ENCODE peak calls at places on chromosomes 13 and 19, in four cellular contexts. One of them, this sample, is unnamed.

GRCh38 chr13:73765651-73766384 is 368.4 kb downstream of the KLF12 start:
- DNase-seq in H1: no peak
- DNase-seq in IMR-90: peak
- DNase-seq in transverse colon: peak
- DNase-seq in this sample: peak

GRCh38 chr19:42273407-42274064 is 4.5 kb downstream of the CIC start:
- DNase-seq in IMR-90: no peak
- DNase-seq in H1: no peak
- DNase-seq in transverse colon: no peak
- DNase-seq in this sample: peak

GRCh38 chr13:29515372-29515771 is 80.1 kb downstream of the SLC7A1 start:
- DNase-seq in IMR-90: no peak
- DNase-seq in transverse colon: no peak
- DNase-seq in H1: no peak
- DNase-seq in this sample: no peak

GRCh38 chr19:45767881-45768643 is 990 bp downstream of the SIX5 start:
- DNase-seq in IMR-90: peak
- DNase-seq in H1: no peak
- DNase-seq in transverse colon: peak
- DNase-seq in this sample: peak

GRCh38 chr13:25632166-25632888 is 260.6 kb downstream of the ATP8A2 start:
- DNase-seq in transverse colon: no peak
- DNase-seq in IMR-90: no peak
- DNase-seq in H1: no peak
- DNase-seq in this sample: no peak

GRCh38 chr19:53037101-53038097 is 7.1 kb upstream of the ERVV-2 start:
- DNase-seq in H1: no peak
- DNase-seq in IMR-90: peak
- DNase-seq in transverse colon: no peak
- DNase-seq in this sample: peak

GRCh38 chr19:42021185-42021584 is 27.2 kb upstream of the ATP1A3 start:
- DNase-seq in IMR-90: no peak
- DNase-seq in H1: no peak
- DNase-seq in transverse colon: no peak
- DNase-seq in this sample: no peak

GRCh38 chr19:15194938-15195337 is 5.9 kb downstream of the NOTCH3 start:
- DNase-seq in IMR-90: peak
- DNase-seq in H1: no peak
- DNase-seq in transverse colon: no peak
- DNase-seq in this sample: no peak

GRCh38 chr19:11168568-11168967 is 13.0 kb upstream of the SPC24 start:
- DNase-seq in H1: no peak
- DNase-seq in transverse colon: no peak
- DNase-seq in IMR-90: peak
- DNase-seq in this sample: no peak

GRCh38 chr13:100659578-100659977 is 15.0 kb downstream of the TMTC4 start:
- DNase-seq in transverse colon: no peak
- DNase-seq in H1: no peak
- DNase-seq in IMR-90: no peak
- DNase-seq in this sample: no peak

GRCh38 chr19:58021541-58022282 is 12.1 kb upstream of the ZSCAN1 start:
- DNase-seq in IMR-90: peak
- DNase-seq in transverse colon: peak
- DNase-seq in H1: no peak
- DNase-seq in this sample: peak

GRCh38 chr13:20716951-20717350 is 13.5 kb downstream of the IL17D start:
- DNase-seq in IMR-90: no peak
- DNase-seq in H1: no peak
- DNase-seq in transverse colon: no peak
- DNase-seq in this sample: no peak

GRCh38 chr13:51675385-51675784 is 91.1 kb downstream of the WDFY2 start:
- DNase-seq in H1: no peak
- DNase-seq in transverse colon: no peak
- DNase-seq in IMR-90: no peak
- DNase-seq in this sample: no peak

GRCh38 chr19:16078759-16079707 is 2.7 kb downstream of the TPM4 start:
- DNase-seq in IMR-90: peak
- DNase-seq in transverse colon: peak
- DNase-seq in H1: no peak
- DNase-seq in this sample: no peak

GRCh38 chr19:55993492-55993891 is 6.9 kb downstream of the NLRP5 start:
- DNase-seq in H1: no peak
- DNase-seq in IMR-90: no peak
- DNase-seq in transverse colon: no peak
- DNase-seq in this sample: no peak

GRCh38 chr13:78241278-78241919 is 322.8 kb upstream of the EDNRB start:
- DNase-seq in IMR-90: peak
- DNase-seq in transverse colon: peak
- DNase-seq in H1: peak
- DNase-seq in this sample: no peak

GRCh38 chr19:34236035-34236793 is 18.1 kb upstream of the GARRE1 start:
- DNase-seq in IMR-90: peak
- DNase-seq in transverse colon: peak
- DNase-seq in H1: no peak
- DNase-seq in this sample: peak

GRCh38 chr19:2902590-2903218 is 2.0 kb downstream of the ZNF57 start:
- DNase-seq in IMR-90: no peak
- DNase-seq in transverse colon: no peak
- DNase-seq in H1: no peak
- DNase-seq in this sample: no peak

GRCh38 chr19:6588508-6589345 is 2.2 kb downstream of the CD70 start:
- DNase-seq in IMR-90: no peak
- DNase-seq in H1: no peak
- DNase-seq in transverse colon: no peak
- DNase-seq in this sample: no peak

GRCh38 chr19:6587998-6588507 is 2.9 kb downstream of the CD70 start:
- DNase-seq in H1: no peak
- DNase-seq in transverse colon: no peak
- DNase-seq in IMR-90: no peak
- DNase-seq in this sample: no peak

GRCh38 chr19:6586056-6586455 is 4.9 kb downstream of the CD70 start:
- DNase-seq in IMR-90: no peak
- DNase-seq in transverse colon: no peak
- DNase-seq in H1: no peak
- DNase-seq in this sample: no peak

GRCh38 chr19:6586726-6587092 is 4.2 kb downstream of the CD70 start:
- DNase-seq in H1: no peak
- DNase-seq in IMR-90: no peak
- DNase-seq in transverse colon: no peak
- DNase-seq in this sample: no peak

GRCh38 chr19:6587093-6587820 is 3.7 kb downstream of the CD70 start:
- DNase-seq in H1: no peak
- DNase-seq in IMR-90: no peak
- DNase-seq in transverse colon: no peak
- DNase-seq in this sample: peak
- TF ChIP-seq POLR2A in H1: no peak
- TF ChIP-seq POLR2A in IMR-90: no peak
- TF ChIP-seq POLR2A in transverse colon: no peak
- TF ChIP-seq POLR2A in this sample: no peak

GRCh38 chr13:61413572-61413971 is 2.1 kb downstream of the PCDH20 start:
- DNase-seq in transverse colon: no peak
- DNase-seq in H1: no peak
- DNase-seq in IMR-90: no peak
- DNase-seq in this sample: peak
- H3K4me3 ChIP-seq in transverse colon: peak
- H3K4me3 ChIP-seq in H1: peak
- H3K4me3 ChIP-seq in IMR-90: no peak
- H3K4me3 ChIP-seq in this sample: no peak

GRCh38 chr19:40995355-40995754 is 4.3 kb downstream of the CYP2B6 start:
- DNase-seq in transverse colon: no peak
- DNase-seq in H1: no peak
- DNase-seq in IMR-90: no peak
- DNase-seq in this sample: no peak

GRCh38 chr19:40989453-40989852 is 1.6 kb upstream of the CYP2B6 start:
- DNase-seq in H1: no peak
- DNase-seq in IMR-90: no peak
- DNase-seq in transverse colon: no peak
- DNase-seq in this sample: no peak

DNA sequence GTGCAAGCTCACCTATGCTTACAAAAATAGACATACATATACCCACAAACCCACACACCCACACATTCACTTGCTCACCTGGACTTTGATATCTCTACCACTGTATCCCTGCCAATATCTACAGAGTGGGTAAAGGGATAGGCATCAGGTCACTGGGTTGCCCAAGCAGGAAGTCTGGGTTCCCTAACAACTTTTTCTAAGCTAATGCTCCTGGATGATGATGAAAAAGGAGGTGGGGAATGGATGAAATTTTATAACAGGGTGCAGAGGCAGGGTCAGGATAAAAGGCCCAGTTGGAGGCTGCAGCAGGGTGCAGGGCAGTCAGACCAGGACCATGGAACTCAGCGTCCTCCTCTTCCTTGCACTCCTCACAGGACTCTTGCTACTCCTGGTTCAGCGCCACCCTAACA is at the start of gene CYP2B6:
- DNase-seq in H1: no peak
- DNase-seq in IMR-90: no peak
- DNase-seq in transverse colon: peak
- DNase-seq in this sample: no peak
- TF ChIP-seq POLR2A in H1: no peak
- TF ChIP-seq POLR2A in IMR-90: no peak
- TF ChIP-seq POLR2A in transverse colon: no peak
- TF ChIP-seq POLR2A in this sample: no peak

GRCh38 chr19:38359242-38360021 is 14.9 kb upstream of the PSMD8 start:
- DNase-seq in H1: no peak
- DNase-seq in IMR-90: no peak
- DNase-seq in transverse colon: no peak
- DNase-seq in this sample: no peak

GRCh38 chr19:38360839-38361631 is 13.3 kb upstream of the PSMD8 start:
- DNase-seq in IMR-90: no peak
- DNase-seq in H1: no peak
- DNase-seq in transverse colon: no peak
- DNase-seq in this sample: no peak

GRCh38 chr19:38360351-38360750 is 14.0 kb upstream of the PSMD8 start:
- DNase-seq in IMR-90: no peak
- DNase-seq in H1: no peak
- DNase-seq in transverse colon: no peak
- DNase-seq in this sample: no peak

GRCh38 chr19:38362076-38362945 is 12.1 kb upstream of the PSMD8 start:
- DNase-seq in H1: peak
- DNase-seq in IMR-90: peak
- DNase-seq in transverse colon: peak
- DNase-seq in this sample: peak

DNA sequence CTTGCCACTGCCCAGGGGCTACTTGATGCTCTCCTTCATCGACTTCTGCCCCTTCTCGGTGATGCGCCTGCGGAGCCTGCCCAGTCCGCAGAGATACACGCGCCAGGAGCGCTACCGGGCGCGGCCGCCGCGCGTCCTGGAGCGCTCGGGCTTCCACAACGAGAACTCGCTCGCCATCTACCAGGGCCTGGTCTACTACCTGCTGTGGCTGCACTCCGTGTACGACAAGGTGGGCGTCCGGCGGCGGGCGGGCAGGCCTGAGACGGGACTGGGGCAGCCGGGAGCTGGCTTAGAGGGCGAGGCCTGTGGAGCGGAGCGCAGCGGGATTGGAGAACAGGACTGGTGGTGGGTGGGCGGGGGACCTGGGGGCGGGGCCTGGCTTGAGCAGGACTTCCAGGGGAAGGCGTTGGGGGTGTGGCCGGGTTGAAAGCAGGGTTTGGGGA is 12.7 kb upstream of the PSMD8 start:
- DNase-seq in H1: peak
- DNase-seq in IMR-90: peak
- DNase-seq in transverse colon: peak
- DNase-seq in this sample: peak
- H3K4me3 ChIP-seq in H1: peak
- H3K4me3 ChIP-seq in IMR-90: peak
- H3K4me3 ChIP-seq in transverse colon: peak
- H3K4me3 ChIP-seq in this sample: peak

GRCh38 chr19:54159352-54160181 is at the start of gene LENG1:
- DNase-seq in transverse colon: peak
- DNase-seq in IMR-90: peak
- DNase-seq in H1: peak
- DNase-seq in this sample: peak
- TF ChIP-seq POLR2A in transverse colon: peak
- TF ChIP-seq POLR2A in IMR-90: peak
- TF ChIP-seq POLR2A in H1: peak
- TF ChIP-seq POLR2A in this sample: peak

GRCh38 chr13:94710881-94711560 is 1.3 kb downstream of the SOX21 start:
- DNase-seq in transverse colon: no peak
- DNase-seq in H1: no peak
- DNase-seq in IMR-90: no peak
- DNase-seq in this sample: no peak
- H3K4me3 ChIP-seq in transverse colon: no peak
- H3K4me3 ChIP-seq in H1: peak
- H3K4me3 ChIP-seq in IMR-90: no peak
- H3K4me3 ChIP-seq in this sample: peak

GRCh38 chr19:5719961-5720790 is at the start of the genes CATSPERD and LONP1:
- DNase-seq in IMR-90: peak
- DNase-seq in H1: peak
- DNase-seq in transverse colon: peak
- DNase-seq in this sample: peak

GRCh38 chr19:5718032-5718578 is 1.8 kb downstream of the LONP1 start:
- DNase-seq in IMR-90: peak
- DNase-seq in H1: no peak
- DNase-seq in transverse colon: no peak
- DNase-seq in this sample: no peak

GRCh38 chr19:5717215-5717614 is 2.7 kb downstream of the LONP1 start:
- DNase-seq in transverse colon: no peak
- DNase-seq in H1: no peak
- DNase-seq in IMR-90: no peak
- DNase-seq in this sample: no peak

GRCh38 chr19:5718579-5719273 is 1.2 kb downstream of the LONP1 start:
- DNase-seq in transverse colon: no peak
- DNase-seq in IMR-90: peak
- DNase-seq in H1: no peak
- DNase-seq in this sample: no peak

DNA sequence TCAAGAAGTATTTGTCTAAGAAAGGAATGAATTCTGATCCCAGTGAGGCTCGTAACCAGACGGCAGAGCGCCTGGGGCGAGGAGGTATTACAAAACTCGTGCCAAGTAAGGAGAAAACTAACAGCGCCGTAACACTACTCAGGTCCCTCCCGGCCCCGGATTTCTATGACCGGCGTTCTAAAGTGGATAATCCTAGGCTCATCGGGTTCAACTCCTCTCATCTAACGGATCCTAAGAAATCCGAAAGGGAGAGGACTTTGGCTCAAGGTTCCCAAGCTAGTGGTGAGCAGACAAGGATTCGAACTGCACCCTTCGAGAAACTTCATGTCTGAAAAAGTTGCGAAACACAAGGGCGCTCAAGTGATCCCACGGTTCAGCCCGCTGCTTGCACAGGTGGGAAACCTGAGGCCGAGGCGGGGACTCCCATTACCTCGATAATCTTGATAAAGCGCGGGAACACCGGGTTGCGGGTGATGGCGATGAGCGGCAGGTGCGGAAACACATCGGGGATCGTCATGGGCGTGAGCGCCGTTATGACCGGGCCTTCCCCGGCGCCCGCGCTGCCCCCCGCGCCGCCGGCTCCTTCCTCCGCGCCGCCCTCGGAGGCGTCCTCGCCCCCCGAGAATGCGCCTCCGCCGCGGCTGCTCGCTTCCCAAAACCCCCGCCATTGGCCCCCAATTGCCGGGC is 529 bp downstream of the LONP1 start:
- DNase-seq in H1: no peak
- DNase-seq in transverse colon: no peak
- DNase-seq in IMR-90: peak
- DNase-seq in this sample: peak
- TF ChIP-seq POLR2A in H1: no peak
- TF ChIP-seq POLR2A in transverse colon: no peak
- TF ChIP-seq POLR2A in IMR-90: no peak
- TF ChIP-seq POLR2A in this sample: no peak

GRCh38 chr13:50127017-50127725 is 111.9 kb downstream of the KCNRG start:
- DNase-seq in IMR-90: peak
- DNase-seq in transverse colon: peak
- DNase-seq in H1: no peak
- DNase-seq in this sample: peak
- H3K4me3 ChIP-seq in IMR-90: peak
- H3K4me3 ChIP-seq in transverse colon: peak
- H3K4me3 ChIP-seq in H1: peak
- H3K4me3 ChIP-seq in this sample: peak

This sample was measured in lower leg skin.